ENCODE peak calls at places on chromosomes 12 and 14, in eight cellular contexts. I is prostate gland, J is fibroblast of lung, L is GM23248, S is left ventricle myocardium inferior, G is right cardiac atrium, M is IMR-90, O is GM12878. Y is an unnamed sample. For H3K4me1 and H3K9me3, the result is how much of the 10 kb centered on the place peaks cover.

GRCh38 chr12:19992311-19992710 is 376.0 kb upstream of the PDE3A start:
- DNase-seq in S (no peak), O (no peak), J (no peak), M (no peak), I (no peak), G (no peak), L (no peak), Y (no peak)

GRCh38 chr14:30528119-30528518 is 30.8 kb upstream of the G2E3 start:
- DNase-seq in G (no peak), O (no peak), J (no peak), I (no peak), M (no peak), S (no peak), L (peak), Y (no peak)

GRCh38 chr12:108565976-108566375 is 3.6 kb downstream of the ISCU start:
- DNase-seq in S (peak), M (peak), I (peak), G (peak), J (peak), O (peak), L (peak), Y (peak)

GRCh38 chr12:111748195-111748803 is 18.4 kb upstream of the ALDH2 start:
- DNase-seq in J (no peak), I (no peak), M (no peak), L (no peak), G (peak), O (no peak), S (no peak), Y (no peak)

GRCh38 chr12:62400135-62400534 is 66.5 kb upstream of the MON2 start:
- DNase-seq in L (no peak), I (no peak), O (no peak), M (no peak), S (no peak), G (no peak), J (no peak), Y (no peak)

GRCh38 chr14:68975667-68976066 is 3.4 kb downstream of the ACTN1 start:
- DNase-seq in S (no peak), O (no peak), M (peak), G (no peak), J (peak), L (peak), I (peak), Y (no peak)

GRCh38 chr12:67426067-67426466 is 156.9 kb downstream of the CAND1 start:
- DNase-seq in J (peak), L (peak), O (no peak), S (no peak), I (no peak), M (peak), G (no peak), Y (no peak)

GRCh38 chr14:34013714-34014055 is 62.8 kb upstream of the EGLN3 start:
- DNase-seq in O (no peak), L (no peak), I (no peak), J (no peak), S (no peak), M (no peak), G (no peak), Y (no peak)

GRCh38 chr12:63150255-63151060 is 543 bp downstream of the AVPR1A start:
- DNase-seq in G (peak), O (no peak), M (no peak), I (no peak), J (no peak), S (peak), L (peak), Y (no peak)

GRCh38 chr12:94071258-94071657 is 77.1 kb upstream of the PLXNC1 start:
- DNase-seq in S (no peak), J (no peak), I (no peak), O (no peak), G (no peak), M (no peak), L (no peak), Y (no peak)

GRCh38 chr12:10405294-10405693 is 4.3 kb downstream of the KLRC4 start:
- DNase-seq in O (no peak), J (no peak), L (no peak), G (no peak), I (no peak), S (no peak), M (no peak), Y (no peak)

GRCh38 chr12:132622437-132623071 is 4.0 kb downstream of the P2RX2 start:
- DNase-seq in O (no peak), M (peak), G (no peak), S (no peak), I (no peak), L (peak), J (peak), Y (no peak)

GRCh38 chr14:89364316-89364715 is 52.7 kb downstream of the FOXN3 start:
- DNase-seq in G (no peak), M (no peak), I (no peak), S (no peak), O (no peak), L (no peak), J (no peak), Y (no peak)

GRCh38 chr12:30691122-30691879 is 4.4 kb downstream of the IPO8 start:
- DNase-seq in L (peak), O (no peak), S (no peak), J (peak), M (peak), I (no peak), G (peak), Y (no peak)

GRCh38 chr12:94039914-94040313 is 108.5 kb upstream of the PLXNC1 start:
- DNase-seq in O (no peak), G (no peak), J (no peak), L (peak), M (peak), I (no peak), S (no peak), Y (no peak)

GRCh38 chr14:64880382-64881121 is 845 bp upstream of the SPTB start:
- DNase-seq in L (peak), S (peak), J (peak), M (no peak), O (no peak), G (peak), I (peak), Y (peak)

GRCh38 chr12:18643673-18644072 is 94.1 kb downstream of the PLCZ1 start:
- DNase-seq in G (no peak), M (peak), S (no peak), J (peak), L (peak), I (no peak), O (no peak), Y (no peak)

GRCh38 chr14:88452231-88452630 is 66.8 kb downstream of the SPATA7 start:
- DNase-seq in J (no peak), M (no peak), G (no peak), O (no peak), I (no peak), S (no peak), L (no peak), Y (no peak)

DNA sequence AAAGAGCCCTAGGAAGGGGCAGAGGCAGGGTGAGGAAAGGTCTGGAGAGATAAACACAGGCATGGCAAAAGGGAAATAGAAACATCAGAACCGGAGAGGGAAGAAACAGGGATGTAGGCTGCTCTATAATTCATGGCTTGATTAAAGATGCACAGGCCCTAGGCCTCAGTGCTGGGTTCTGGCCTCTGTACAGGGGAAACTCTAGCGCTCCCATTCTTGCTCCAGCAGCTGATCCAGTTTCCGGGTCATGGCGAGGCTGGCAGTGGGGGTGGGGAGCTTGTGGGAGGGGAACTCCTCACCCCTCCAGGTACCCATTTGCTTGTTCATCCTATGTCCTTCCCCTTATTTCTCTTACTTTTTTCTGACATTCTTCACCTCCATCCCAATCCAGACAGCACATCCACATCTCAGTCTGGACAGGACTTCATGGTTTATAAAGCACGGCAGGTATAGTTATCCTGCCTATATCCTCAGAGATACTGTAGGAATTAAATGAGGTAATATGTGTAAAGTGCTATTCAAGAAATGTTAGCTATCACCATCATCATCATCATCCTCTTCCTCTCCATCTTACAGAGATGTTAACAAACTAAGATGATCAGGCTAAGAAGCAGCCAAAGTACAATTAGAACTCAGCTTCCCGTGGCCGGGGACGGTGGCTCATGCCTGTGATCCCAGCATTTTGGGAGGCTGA is 8.0 kb upstream of the GPR84 start:
- DNase-seq in S (no peak), O (no peak), M (no peak), L (no peak), I (no peak), G (peak), J (no peak), Y (no peak)
- H3K4me1 ChIP-seq in S (half or more), O (under half), M (under half), L (under half), I (under half), G (under half), J (under half), Y (half or more)

GRCh38 chr12:6231359-6232268 is 31.4 kb downstream of the CD9 start:
- DNase-seq in L (no peak), G (peak), S (no peak), O (no peak), I (no peak), J (peak), M (no peak), Y (no peak)
- H3K9me3 ChIP-seq in L (under half), G (under half), S (under half), O (under half), I (under half), J (under half), M (under half), Y (under half)

GRCh38 chr14:77026166-77026929 is 2.2 kb downstream of the IRF2BPL start:
- DNase-seq in O (no peak), M (peak), S (peak), J (peak), I (no peak), L (peak), G (peak), Y (peak)

GRCh38 chr14:77025744-77026165 is 2.8 kb downstream of the IRF2BPL start:
- DNase-seq in G (peak), I (no peak), M (no peak), L (peak), J (no peak), S (peak), O (no peak), Y (no peak)

GRCh38 chr14:77022219-77022852 is 6.2 kb downstream of the IRF2BPL start:
- DNase-seq in S (no peak), G (no peak), M (no peak), L (no peak), J (no peak), O (no peak), I (no peak), Y (no peak)

GRCh38 chr14:77024171-77024627 is 4.3 kb downstream of the IRF2BPL start:
- DNase-seq in M (peak), S (peak), J (peak), G (peak), I (peak), O (no peak), L (peak), Y (no peak)

GRCh38 chr14:77023001-77023996 is 5.2 kb downstream of the IRF2BPL start:
- DNase-seq in M (peak), O (no peak), L (peak), S (no peak), G (peak), I (peak), J (peak), Y (peak)
- H3K4me1 ChIP-seq in M (under half), O (half or more), L (under half), S (half or more), G (under half), I (under half), J (under half), Y (under half)

GRCh38 chr12:34373926-34374325 is 351.6 kb downstream of the ALG10 start:
- DNase-seq in G (no peak), I (no peak), J (no peak), O (no peak), M (no peak), S (no peak), L (no peak), Y (no peak)
- H3K9me3 ChIP-seq in G (under half), I (under half), J (under half), O (under half), M (under half), S (half or more), L (under half), Y (half or more)

Y was measured in stomach.